ENCODE peak calls at places on chromosome 2, in five cellular contexts. F, L, J, M and Q are unnamed samples.

GRCh38 chr2:119548516-119549120 is 4.4 kb downstream of the CFAP221 start:
- DNase-seq in F (no peak), L (no peak), J (no peak), M (no peak), Q (no peak)

GRCh38 chr2:25419678-25420242 is 78.0 kb upstream of the DNMT3A start:
- DNase-seq in F (no peak), L (peak; percentile 98), J (no peak), M (no peak), Q (no peak)

GRCh38 chr2:188984126-188984525 is 10.0 kb downstream of the COL3A1 start:
- DNase-seq in F (peak; percentile 30), L (no peak), J (no peak), M (no peak), Q (no peak)

GRCh38 chr2:85705680-85706039 is 11.5 kb downstream of the GNLY start:
- DNase-seq in F (peak; percentile 81), L (no peak), J (no peak), M (no peak), Q (no peak)

GRCh38 chr2:86065512-86065911 is 40.2 kb downstream of the POLR1A start:
- DNase-seq in F (peak; percentile 65), L (no peak), J (no peak), M (no peak), Q (no peak)

GRCh38 chr2:241492174-241492565 is 16.2 kb downstream of the STK25 start:
- DNase-seq in F (no peak), L (no peak), J (no peak), M (no peak), Q (no peak)

GRCh38 chr2:237132799-237133198 is 47.1 kb downstream of the COPS8 start:
- DNase-seq in F (no peak), L (peak; percentile 13), J (no peak), M (peak; percentile 66), Q (no peak)

GRCh38 chr2:23632386-23632785 is 247.4 kb downstream of the KLHL29 start:
- DNase-seq in F (no peak), L (no peak), J (no peak), M (no peak), Q (no peak)

GRCh38 chr2:20573611-20574422 is 77.1 kb downstream of the HS1BP3 start:
- DNase-seq in F (peak; percentile 54), L (no peak), J (no peak), M (no peak), Q (no peak)

GRCh38 chr2:167331636-167332232 is 443.5 kb downstream of the XIRP2 start:
- DNase-seq in F (no peak), L (no peak), J (no peak), M (peak; percentile 86), Q (no peak)

GRCh38 chr2:120320318-120320851 is 25.6 kb upstream of the INHBB start:
- DNase-seq in F (no peak), L (no peak), J (no peak), M (no peak), Q (no peak)

GRCh38 chr2:223264541-223265171 is 212.7 kb downstream of the KCNE4 start:
- DNase-seq in F (no peak), L (no peak), J (no peak), M (no peak), Q (no peak)